ENCODE peak calls at places on chromosomes 16 and 17, in five cellular contexts. T is SJSA1, R is fibroblast of the aortic adventitia, J is GM20000, Y is T-cell. X is an unnamed sample.

GRCh38 chr17:56085576-56086267 is 67.6 kb upstream of the ANKFN1 start:
- DNase-seq in T (no peak), R (no peak), J (no peak), Y (no peak), X (no peak)

GRCh38 chr17:72488542-72489272 is 367.9 kb downstream of the SOX9 start:
- DNase-seq in T (no peak), R (no peak), J (no peak), Y (no peak), X (no peak)

GRCh38 chr16:10964039-10964890 is 19.9 kb downstream of the CLEC16A start:
- DNase-seq in T (peak; percentile 86), R (peak; percentile 84), J (peak; percentile 68), Y (peak; percentile 72), X (no peak)

GRCh38 chr17:7023576-7024401 is 939 bp downstream of the BCL6B start:
- DNase-seq in T (no peak), R (peak; percentile 77), J (peak; percentile 94), Y (peak; percentile 92), X (no peak)

GRCh38 chr17:38557836-38558750 is 47.7 kb downstream of the SRCIN1 start:
- DNase-seq in T (peak; percentile 89), R (peak; percentile 87), J (peak; percentile 95), Y (peak; percentile 83), X (peak; percentile 69)

GRCh38 chr17:50361561-50362480 is 11.2 kb downstream of the MRPL27 start:
- DNase-seq in T (peak; percentile 66), R (peak; percentile 77), J (peak; percentile 82), Y (peak; percentile 53), X (no peak)

GRCh38 chr16:10497132-10498088 is 83.0 kb downstream of the EMP2 start:
- DNase-seq in T (no peak), R (no peak), J (no peak), Y (no peak), X (no peak)

GRCh38 chr17:31274252-31274651 is 22.8 kb downstream of the OMG start:
- DNase-seq in T (no peak), R (peak; percentile 94), J (no peak), Y (no peak), X (peak; percentile 36)

GRCh38 chr16:16014329-16015224 is 65.2 kb downstream of the ABCC1 start:
- DNase-seq in T (peak; percentile 77), R (peak; percentile 66), J (no peak), Y (no peak), X (no peak)

GRCh38 chr16:58339452-58339938 is 44.7 kb upstream of the PRSS54 start:
- DNase-seq in T (no peak), R (peak; percentile 48), J (no peak), Y (no peak), X (no peak)

GRCh38 chr17:1608676-1609075 is 20.0 kb downstream of the SLC43A2 start:
- DNase-seq in T (no peak), R (no peak), J (no peak), Y (no peak), X (no peak)

GRCh38 chr17:9291912-9292562 is 270.7 kb downstream of the NTN1 start:
- DNase-seq in T (no peak), R (peak; percentile 34), J (peak; percentile 60), Y (peak; percentile 14), X (no peak)

GRCh38 chr17:76623271-76624146 is 20.0 kb downstream of the ST6GALNAC1 start:
- DNase-seq in T (peak; percentile 85), R (peak; percentile 75), J (peak; percentile 88), Y (peak; percentile 72), X (no peak)

GRCh38 chr16:15980329-15980728 is 30.9 kb downstream of the ABCC1 start:
- DNase-seq in T (no peak), R (peak; percentile 48), J (no peak), Y (no peak), X (no peak)

GRCh38 chr16:52872706-52873105 is 180.0 kb downstream of the CHD9NB start:
- DNase-seq in T (no peak), R (no peak), J (no peak), Y (no peak), X (no peak)

GRCh38 chr16:68265078-68265925 is 976 bp downstream of the SLC7A6 start:
- DNase-seq in T (peak; percentile 82), R (peak; percentile 74), J (peak; percentile 59), Y (peak; percentile 21), X (peak; percentile 83)

GRCh38 chr17:19897108-19897854 is 29.5 kb upstream of the ULK2 start:
- DNase-seq in T (no peak), R (no peak), J (no peak), Y (no peak), X (no peak)

GRCh38 chr16:16857603-16858283 is 478.8 kb downstream of the NPIPA7 start:
- DNase-seq in T (no peak), R (no peak), J (no peak), Y (no peak), X (no peak)

GRCh38 chr17:1515640-1516402 is 591 bp downstream of the INPP5K start:
- DNase-seq in T (peak; percentile 80), R (peak; percentile 93), J (peak; percentile 86), Y (peak; percentile 47), X (peak; percentile 60)

GRCh38 chr16:58076514-58076913 is 51.0 kb downstream of the MMP15 start:
- DNase-seq in T (no peak), R (no peak), J (no peak), Y (no peak), X (no peak)

GRCh38 chr16:53207810-53208752 is 153.3 kb downstream of the CHD9 start:
- DNase-seq in T (peak; percentile 60), R (peak; percentile 88), J (peak; percentile 71), Y (no peak), X (peak; percentile 48)

GRCh38 chr16:29961127-29961478 is 776 bp upstream of the TMEM219 start:
- DNase-seq in T (no peak), R (no peak), J (no peak), Y (no peak), X (no peak)

GRCh38 chr17:17126131-17127110 is 79.7 kb downstream of the PLD6 start:
- DNase-seq in T (no peak), R (no peak), J (no peak), Y (no peak), X (no peak)

GRCh38 chr17:31456814-31457213 is 65.3 kb downstream of the RAB11FIP4 start:
- DNase-seq in T (no peak), R (no peak), J (no peak), Y (no peak), X (no peak)

GRCh38 chr17:61926831-61927210 is 961 bp downstream of the INTS2 start:
- DNase-seq in T (no peak), R (peak; percentile 50), J (no peak), Y (no peak), X (peak; percentile 8)

GRCh38 chr17:61486135-61487120 is 34.2 kb downstream of the TBX4 start:
- DNase-seq in T (no peak), R (no peak), J (no peak), Y (no peak), X (no peak)

GRCh38 chr17:53004902-53005301 is 817.8 kb upstream of the KIF2B start:
- DNase-seq in T (no peak), R (no peak), J (no peak), Y (no peak), X (no peak)

GRCh38 chr17:40556198-40556661 is 9.0 kb downstream of the CCR7 start:
- DNase-seq in T (no peak), R (no peak), J (no peak), Y (no peak), X (no peak)

GRCh38 chr17:55062921-55063320 is 94.4 kb downstream of the STXBP4 start:
- DNase-seq in T (no peak), R (no peak), J (no peak), Y (no peak), X (no peak)

GRCh38 chr16:85543536-85543935 is 69.6 kb upstream of the GSE1 start:
- DNase-seq in T (no peak), R (no peak), J (no peak), Y (no peak), X (no peak)

GRCh38 chr17:8006836-8007680 is 4.6 kb downstream of the GUCY2D start:
- DNase-seq in T (no peak), R (no peak), J (no peak), Y (no peak), X (no peak)

GRCh38 chr17:58318627-58319180 is 9.9 kb downstream of the TSPOAP1 start:
- DNase-seq in T (no peak), R (no peak), J (no peak), Y (no peak), X (no peak)

GRCh38 chr16:31853300-31853699 is 20.3 kb upstream of the ZNF267 start:
- DNase-seq in T (no peak), R (no peak), J (no peak), Y (no peak), X (no peak)